ENCODE peak calls at places on chromosomes 12 and 14, in seven cellular contexts. X, L, A, R, U, K and G are unnamed samples.

GRCh38 chr14:36947362-36947761 is 225.0 kb downstream of the SLC25A21 start:
- DNase-seq in A (no peak), L (no peak), X (no peak), K (no peak), R (no peak), U (no peak), G (no peak)

GRCh38 chr14:28298156-28298555 is 468.4 kb upstream of the FOXG1 start:
- DNase-seq in L (no peak), X (no peak), A (no peak), U (no peak), K (no peak), R (no peak), G (no peak)

GRCh38 chr14:46063872-46064271 is 587.7 kb downstream of the RPL10L start:
- DNase-seq in L (no peak), X (no peak), R (no peak), U (no peak), K (no peak), A (no peak), G (no peak)

GRCh38 chr12:110767863-110768262 is 25.2 kb upstream of the PPP1CC start:
- DNase-seq in A (no peak), X (no peak), K (no peak), R (no peak), L (no peak), U (no peak), G (no peak)

GRCh38 chr12:112303004-112303403 is 79.2 kb downstream of the HECTD4 start:
- DNase-seq in X (peak), L (no peak), A (no peak), K (no peak), R (no peak), U (no peak), G (no peak)

GRCh38 chr14:73740921-73741326 is 26.7 kb upstream of the PNMA1 start:
- DNase-seq in U (peak), A (peak), L (no peak), R (peak), X (no peak), K (peak), G (peak)

GRCh38 chr14:91295276-91295845 is 50.9 kb upstream of the GPR68 start:
- DNase-seq in A (no peak), L (no peak), X (no peak), R (no peak), U (no peak), K (no peak), G (no peak)

GRCh38 chr12:108228746-108229145 is 99.7 kb downstream of the WSCD2 start:
- DNase-seq in U (no peak), R (no peak), K (no peak), X (no peak), A (no peak), L (no peak), G (no peak)

GRCh38 chr12:94255428-94255827 is 107.1 kb downstream of the PLXNC1 start:
- DNase-seq in K (no peak), L (no peak), X (no peak), U (no peak), R (no peak), A (no peak), G (no peak)

GRCh38 chr14:93337884-93338283 is 5.0 kb upstream of the BTBD7 start:
- DNase-seq in L (no peak), A (no peak), X (no peak), K (no peak), R (no peak), U (no peak), G (no peak)

GRCh38 chr12:55996715-55997534 is at the start of gene SUOX:
- DNase-seq in K (peak), A (peak), L (peak), U (peak), R (peak), X (peak), G (peak)

GRCh38 chr14:94771906-94772468 is 2.1 kb upstream of the GSC start:
- DNase-seq in U (no peak), K (no peak), A (no peak), L (peak), X (no peak), R (no peak), G (no peak)

GRCh38 chr12:107372229-107372658 is 278.9 kb upstream of the CRY1 start:
- DNase-seq in X (no peak), A (no peak), U (no peak), R (no peak), K (no peak), L (no peak), G (no peak)

GRCh38 chr14:96108061-96108795 is 69.1 kb downstream of the C14orf132 start:
- DNase-seq in U (no peak), L (no peak), K (no peak), R (no peak), X (no peak), A (no peak), G (no peak)

DNA sequence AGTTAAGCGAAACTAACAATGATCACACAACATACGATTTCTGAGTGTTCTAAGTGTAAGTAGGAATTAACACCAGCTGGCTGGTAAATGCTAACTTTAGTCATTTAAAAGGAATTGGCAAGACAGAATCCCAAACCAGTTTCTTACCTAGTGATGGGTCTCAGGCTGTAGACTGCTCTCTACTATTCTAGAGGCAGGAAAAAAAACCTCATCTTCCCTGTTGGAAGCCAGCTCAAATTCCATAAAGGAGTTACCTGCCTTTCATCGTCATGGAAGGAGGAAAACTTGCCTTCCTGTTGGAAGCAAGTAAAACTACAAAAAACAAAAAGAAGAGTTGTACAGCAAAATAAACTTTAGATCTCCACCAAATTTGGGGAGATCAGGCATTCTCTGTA is 23.7 kb upstream of the SLC7A8 start:
- DNase-seq in U (no peak), L (no peak), A (no peak), K (no peak), R (no peak), X (no peak), G (no peak)
- TF ChIP-seq POLR2A in U (no peak), L (no peak), A (no peak), K (no peak), R (no peak), X (no peak), G (no peak)

DNA sequence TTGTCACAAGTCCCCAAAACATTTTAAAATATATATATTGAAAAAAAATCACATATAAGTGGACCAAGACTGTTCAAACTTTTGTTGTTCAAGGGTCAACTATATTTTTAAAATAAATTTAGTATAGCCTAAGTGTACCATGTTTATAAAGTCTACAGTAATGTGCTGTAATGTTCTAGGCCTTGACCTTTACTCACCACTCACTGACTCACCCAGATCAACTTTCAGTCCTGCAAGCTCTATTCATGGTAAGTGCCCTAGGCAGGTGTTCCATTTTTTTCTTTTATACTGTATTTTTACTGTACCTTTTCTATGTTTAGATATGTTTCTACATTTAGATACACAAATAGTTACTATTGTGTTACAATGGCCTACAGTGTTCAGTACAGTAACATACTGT is 23.4 kb upstream of the TMTC1 start:
- DNase-seq in X (no peak), R (no peak), L (no peak), U (no peak), A (no peak), K (no peak), G (no peak)
- TF ChIP-seq EP300 in X (no peak), R (no peak), L (no peak), U (no peak), A (no peak), K (no peak), G (no peak)

DNA sequence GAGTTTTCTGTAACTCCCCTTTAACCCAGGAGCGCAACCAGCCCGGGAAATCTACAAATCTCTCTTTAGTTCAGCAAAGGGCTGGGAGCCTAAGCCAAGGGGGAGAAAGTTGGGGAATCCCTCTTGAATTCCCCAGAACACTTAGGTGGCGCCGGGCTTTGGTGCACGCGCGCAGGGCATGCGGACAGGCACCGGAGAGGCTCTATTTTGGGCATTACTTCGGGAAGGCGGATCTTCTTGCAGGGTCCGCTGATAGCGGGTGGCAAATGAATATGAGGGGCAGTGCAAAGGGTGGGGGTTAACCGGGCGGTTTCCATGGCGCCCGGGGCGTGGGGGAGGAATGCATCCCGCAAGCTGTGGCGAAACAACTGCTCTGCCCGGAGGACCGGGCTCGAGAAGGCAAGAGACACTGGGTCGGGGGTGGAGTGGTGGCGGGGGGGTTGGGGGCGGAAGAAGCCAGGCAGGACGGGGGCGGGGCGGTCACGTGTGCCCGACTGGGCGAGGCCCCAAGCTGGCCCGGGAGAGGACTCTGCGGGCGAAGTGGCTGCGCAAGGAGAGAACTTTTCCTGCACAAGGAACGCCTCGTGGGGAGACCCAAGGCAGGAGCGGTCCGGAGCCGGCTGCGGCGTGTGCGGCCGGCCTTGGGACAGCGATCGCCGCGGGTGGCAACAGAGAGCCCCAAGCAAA is at the start of gene FLVCR2:
- DNase-seq in X (peak), A (peak), K (peak), R (peak), L (peak), U (peak), G (peak)
- TF ChIP-seq POLR2A in X (peak), A (no peak), K (no peak), R (no peak), L (no peak), U (no peak), G (peak)

GRCh38 chr12:11888029-11888428 is 182.7 kb upstream of the BCL2L14 start:
- DNase-seq in A (no peak), U (no peak), L (no peak), K (no peak), R (no peak), X (no peak), G (no peak)

GRCh38 chr12:11882301-11883019 is 188.3 kb upstream of the BCL2L14 start:
- DNase-seq in U (no peak), A (no peak), X (no peak), L (no peak), K (no peak), R (no peak), G (peak)

GRCh38 chr12:11884661-11885060 is 186.1 kb upstream of the BCL2L14 start:
- DNase-seq in X (no peak), L (no peak), K (no peak), U (no peak), R (no peak), A (peak), G (peak)

GRCh38 chr12:11886339-11886738 is 184.4 kb upstream of the BCL2L14 start:
- DNase-seq in L (no peak), U (no peak), X (no peak), A (no peak), R (no peak), K (no peak), G (no peak)

DNA sequence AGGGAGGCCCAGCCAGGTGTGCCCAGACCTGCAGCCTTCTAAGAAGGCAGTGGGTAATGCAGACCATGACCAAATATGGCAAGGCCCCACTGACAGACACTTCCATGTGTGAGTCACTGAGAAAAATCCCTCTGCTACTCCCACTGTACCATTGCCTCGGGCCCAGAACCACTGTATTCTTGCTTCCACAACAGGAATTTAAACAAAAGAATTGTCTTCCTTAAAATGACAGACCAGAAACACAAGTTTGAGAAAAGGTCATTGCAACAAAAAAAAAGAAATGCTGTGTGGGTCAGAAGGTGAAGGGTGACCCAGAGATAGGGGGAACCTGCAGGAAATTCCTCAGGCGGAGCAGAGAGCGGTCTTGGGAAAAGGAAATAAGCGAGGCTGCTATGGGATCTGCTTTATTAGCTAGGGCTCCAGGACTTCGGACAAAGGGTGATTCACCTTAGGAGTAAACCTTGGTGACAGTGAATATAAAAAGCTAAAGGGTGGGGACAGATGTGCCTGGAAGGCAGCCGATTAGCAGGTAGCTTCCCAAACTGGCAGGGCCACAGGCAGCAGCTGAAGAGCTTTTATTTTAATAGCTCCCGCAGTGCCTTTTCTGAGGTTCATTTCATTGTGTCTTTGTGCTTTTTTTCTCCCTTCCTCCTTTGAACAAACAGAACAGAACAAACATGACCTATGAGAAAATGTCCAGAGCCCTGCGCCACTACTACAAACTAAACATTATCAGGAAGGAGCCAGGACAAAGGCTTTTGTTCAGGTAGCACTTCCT is 185.3 kb upstream of the BCL2L14 start:
- DNase-seq in U (no peak), R (no peak), L (no peak), K (no peak), A (peak), X (peak), G (peak)
- TF ChIP-seq EP300 in U (no peak), R (no peak), L (no peak), K (no peak), A (no peak), X (no peak), G (no peak)